ENCODE peak calls at places on chromosomes 4 and X, in seven cellular contexts. M is H9, D is IMR-90, P is H1, L is trophoblast cell, J is mesenchymal stem cell, I is mesendoderm. K is an unnamed sample.

GRCh38 chr4:122914938-122915337 is 7.5 kb downstream of the NUDT6 start:
- DNase-seq in M (no peak), D (peak), P (no peak), L (no peak), J (peak), I (no peak), K (no peak)

GRCh38 chr4:40261246-40262078 is 64.6 kb downstream of the RHOH start:
- DNase-seq in M (no peak), D (no peak), P (no peak), L (no peak), J (no peak), I (peak), K (no peak)

GRCh38 chr4:107619065-107619464 is 101.0 kb downstream of the PAPSS1 start:
- DNase-seq in M (no peak), D (peak), P (no peak), L (peak), J (peak), I (peak), K (no peak)

GRCh38 chr4:151014521-151015457 is at the start of gene LRBA:
- DNase-seq in M (peak), D (peak), P (peak), L (peak), J (peak), I (peak), K (peak)

GRCh38 chr4:156188596-156188995 is 234.9 kb upstream of the CTSO start:
- DNase-seq in M (no peak), D (no peak), P (no peak), L (no peak), J (no peak), I (no peak), K (no peak)

GRCh38 chr4:52959545-52959944 is 97.4 kb downstream of the RASL11B start:
- DNase-seq in M (no peak), D (peak), P (no peak), L (no peak), J (no peak), I (no peak), K (no peak)

GRCh38 chrX:2498781-2499302 is 1.9 kb downstream of the DHRSX start:
- DNase-seq in M (no peak), D (peak), P (no peak), L (no peak), J (peak), I (peak), K (no peak)

GRCh38 chr4:102569200-102569599 is 68.0 kb downstream of the NFKB1 start:
- DNase-seq in M (no peak), D (peak), P (no peak), L (no peak), J (peak), I (no peak), K (no peak)

GRCh38 chrX:129577473-129577872 is 37.4 kb downstream of the OCRL start:
- DNase-seq in M (no peak), D (peak), P (no peak), L (peak), J (peak), I (peak), K (no peak)

GRCh38 chr4:86927843-86928395 is 6.9 kb upstream of the AFF1 start:
- DNase-seq in M (peak), D (peak), P (no peak), L (peak), J (peak), I (no peak), K (no peak)

GRCh38 chrX:101958139-101958538 is 26.3 kb upstream of the ZMAT1 start:
- DNase-seq in M (no peak), D (peak), P (no peak), L (no peak), J (peak), I (no peak), K (no peak)

GRCh38 chrX:148080593-148080992 is 99.5 kb downstream of the FMR1NB start:
- DNase-seq in M (no peak), D (no peak), P (no peak), L (no peak), J (no peak), I (no peak), K (no peak)

GRCh38 chr4:22491939-22492338 is 23.9 kb downstream of the ADGRA3 start:
- DNase-seq in M (no peak), D (no peak), P (no peak), L (no peak), J (no peak), I (peak), K (no peak)

GRCh38 chr4:81472249-81473085 is 760 bp upstream of the RASGEF1B start:
- DNase-seq in M (peak), D (no peak), P (no peak), L (peak), J (peak), I (peak), K (peak)

GRCh38 chrX:119455264-119455663 is 13.0 kb upstream of the SLC25A5 start:
- DNase-seq in M (no peak), D (peak), P (no peak), L (no peak), J (peak), I (no peak), K (no peak)

GRCh38 chrX:81336455-81337144 is 134.7 kb downstream of the SH3BGRL start:
- DNase-seq in M (no peak), D (peak), P (no peak), L (no peak), J (peak), I (peak), K (no peak)

GRCh38 chr4:56958111-56958517 is 19.3 kb downstream of the NOA1 start:
- DNase-seq in M (no peak), D (peak), P (no peak), L (peak), J (peak), I (no peak), K (no peak)

GRCh38 chr4:183505556-183506388 is 914 bp downstream of the ING2 start:
- DNase-seq in M (peak), D (peak), P (peak), L (peak), J (peak), I (peak), K (peak)

GRCh38 chrX:3346436-3347329 is at the start of gene MXRA5:
- DNase-seq in M (peak), D (peak), P (peak), L (peak), J (peak), I (peak), K (peak)

GRCh38 chr4:183765121-183765990 is 106.3 kb downstream of the TRAPPC11 start:
- DNase-seq in M (no peak), D (no peak), P (no peak), L (no peak), J (no peak), I (no peak), K (no peak)

GRCh38 chrX:139720136-139720535 is 12.2 kb upstream of the MCF2 start:
- DNase-seq in M (peak), D (peak), P (peak), L (no peak), J (peak), I (peak), K (peak)

GRCh38 chr4:25107827-25108516 is 52.3 kb downstream of the SEPSECS start:
- DNase-seq in M (peak), D (no peak), P (no peak), L (no peak), J (no peak), I (no peak), K (no peak)

GRCh38 chr4:82744284-82744963 is 54.2 kb downstream of the SCD5 start:
- DNase-seq in M (no peak), D (no peak), P (no peak), L (peak), J (no peak), I (peak), K (no peak)

GRCh38 chr4:537436-538264 is 38.4 kb downstream of the TMEM271 start:
- DNase-seq in M (no peak), D (no peak), P (no peak), L (no peak), J (no peak), I (no peak), K (no peak)

GRCh38 chrX:137427061-137427778 is 138.7 kb upstream of the ZIC3 start:
- DNase-seq in M (peak), D (no peak), P (peak), L (no peak), J (no peak), I (peak), K (no peak)

GRCh38 chr4:117093581-117093980 is 8.2 kb upstream of the TRAM1L1 start:
- DNase-seq in M (no peak), D (peak), P (no peak), L (no peak), J (peak), I (no peak), K (no peak)

GRCh38 chr4:78616046-78616498 is 64.5 kb downstream of the ANXA3 start:
- DNase-seq in M (no peak), D (peak), P (no peak), L (peak), J (peak), I (no peak), K (no peak)

GRCh38 chr4:82784615-82785247 is 13.9 kb downstream of the SCD5 start:
- DNase-seq in M (peak), D (peak), P (no peak), L (no peak), J (peak), I (no peak), K (no peak)

GRCh38 chr4:122873752-122874151 is 47.1 kb downstream of the FGF2 start:
- DNase-seq in M (no peak), D (peak), P (no peak), L (no peak), J (peak), I (no peak), K (no peak)

GRCh38 chr4:101328063-101328602 is 19.2 kb downstream of the PPP3CA start:
- DNase-seq in M (no peak), D (no peak), P (no peak), L (no peak), J (no peak), I (peak), K (no peak)

DNA sequence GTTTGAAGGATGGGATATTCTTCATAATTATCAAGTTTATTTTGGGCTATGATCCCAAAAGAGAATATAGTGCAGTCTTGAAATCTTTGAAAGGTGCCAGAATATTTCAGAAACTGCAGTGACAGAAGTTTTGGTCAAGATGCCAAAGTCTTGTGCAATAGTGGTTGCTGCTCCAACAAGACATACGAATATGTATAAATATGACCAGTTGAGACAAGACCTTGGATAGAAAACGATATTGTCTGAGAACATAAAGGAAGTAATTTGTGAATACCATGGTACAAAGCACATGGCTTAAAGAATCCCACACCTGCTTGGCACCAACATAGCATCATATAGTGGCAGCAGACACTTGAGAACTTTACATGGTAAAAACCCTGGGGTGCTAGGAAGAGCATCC is 48.6 kb upstream of the AMELX start:
- DNase-seq in M (no peak), D (peak), P (no peak), L (no peak), J (no peak), I (no peak), K (no peak)
- H2BK120ac ChIP-seq in M (no peak), D (no peak), P (no peak), L (no peak), J (no peak), I (no peak), K (no peak)

GRCh38 chr4:75973770-75974169 is 17.0 kb downstream of the SDAD1 start:
- DNase-seq in M (no peak), D (no peak), P (no peak), L (no peak), J (no peak), I (no peak), K (no peak)

GRCh38 chr4:75980576-75980975 is 10.2 kb downstream of the SDAD1 start:
- DNase-seq in M (no peak), D (no peak), P (no peak), L (no peak), J (no peak), I (no peak), K (no peak)

DNA sequence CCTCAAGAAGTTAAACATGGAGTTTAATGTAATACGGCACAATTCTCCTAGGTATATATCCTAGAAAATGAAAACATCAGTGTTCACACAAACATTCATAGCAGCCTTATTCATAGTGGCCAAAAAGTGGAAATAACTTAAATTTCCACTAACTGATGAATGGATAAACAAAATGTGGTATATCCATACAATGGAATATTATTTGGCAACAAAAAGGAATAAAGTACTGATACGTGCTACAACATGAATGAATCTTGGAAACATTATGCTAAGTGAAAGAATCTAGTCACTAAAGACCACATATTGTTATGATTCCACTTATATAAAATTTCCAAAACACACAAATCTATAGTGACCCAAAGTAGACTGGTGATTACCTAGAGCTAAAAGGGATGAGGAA is 14.6 kb downstream of the SDAD1 start:
- DNase-seq in M (no peak), D (no peak), P (no peak), L (no peak), J (no peak), I (no peak), K (no peak)
- H2BK120ac ChIP-seq in M (no peak), D (no peak), P (no peak), L (no peak), J (no peak), I (no peak), K (no peak)

DNA sequence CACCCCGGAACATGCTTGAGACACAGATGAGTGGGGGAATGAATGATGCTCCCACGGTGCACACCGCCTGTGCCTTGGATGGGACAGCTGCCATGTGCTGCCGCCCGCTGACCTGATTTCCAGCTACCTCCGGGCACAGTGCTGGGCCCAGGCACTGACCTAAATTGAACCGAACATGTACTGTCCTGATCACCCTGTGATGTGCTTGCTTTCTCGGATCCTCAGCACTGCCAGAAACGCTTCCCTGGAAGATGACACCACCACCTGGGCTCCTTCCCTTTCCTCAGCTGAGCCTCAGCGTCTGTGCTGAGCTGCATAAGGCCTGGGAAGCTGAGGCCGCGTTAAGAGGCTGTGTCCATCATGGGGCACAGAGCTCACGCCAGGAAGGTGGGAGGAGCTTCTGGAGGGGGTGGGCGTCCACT is 39.3 kb upstream of the MXD4 start:
- DNase-seq in M (no peak), D (no peak), P (no peak), L (no peak), J (no peak), I (no peak), K (no peak)
- H2BK120ac ChIP-seq in M (no peak), D (no peak), P (peak), L (no peak), J (no peak), I (no peak), K (no peak)

GRCh38 chrX:63400340-63400739 is 49.2 kb upstream of the SPIN4 start:
- DNase-seq in M (no peak), D (no peak), P (no peak), L (no peak), J (no peak), I (no peak), K (no peak)

DNA sequence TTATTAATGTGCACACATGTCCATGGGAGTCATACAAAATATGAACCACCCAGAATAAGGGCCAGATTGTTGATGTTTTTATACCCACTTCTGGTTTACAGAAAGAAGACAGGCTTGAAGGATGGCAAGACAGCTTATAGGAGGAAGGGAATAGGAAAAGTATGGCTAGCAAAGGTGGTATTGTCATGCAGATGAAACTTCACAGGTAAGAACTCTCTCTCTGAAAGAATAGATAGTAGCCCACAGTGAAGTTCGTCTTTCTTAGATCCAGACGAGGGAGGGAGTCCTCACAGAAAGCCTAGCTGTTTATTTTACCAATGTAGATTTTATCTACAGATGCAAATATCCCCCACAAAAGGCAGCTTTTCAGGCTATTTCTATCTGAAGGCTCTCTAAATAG is 43.7 kb upstream of the SPIN4 start:
- DNase-seq in M (no peak), D (no peak), P (no peak), L (no peak), J (no peak), I (peak), K (no peak)
- H2BK120ac ChIP-seq in M (no peak), D (no peak), P (no peak), L (no peak), J (no peak), I (no peak), K (no peak)

DNA sequence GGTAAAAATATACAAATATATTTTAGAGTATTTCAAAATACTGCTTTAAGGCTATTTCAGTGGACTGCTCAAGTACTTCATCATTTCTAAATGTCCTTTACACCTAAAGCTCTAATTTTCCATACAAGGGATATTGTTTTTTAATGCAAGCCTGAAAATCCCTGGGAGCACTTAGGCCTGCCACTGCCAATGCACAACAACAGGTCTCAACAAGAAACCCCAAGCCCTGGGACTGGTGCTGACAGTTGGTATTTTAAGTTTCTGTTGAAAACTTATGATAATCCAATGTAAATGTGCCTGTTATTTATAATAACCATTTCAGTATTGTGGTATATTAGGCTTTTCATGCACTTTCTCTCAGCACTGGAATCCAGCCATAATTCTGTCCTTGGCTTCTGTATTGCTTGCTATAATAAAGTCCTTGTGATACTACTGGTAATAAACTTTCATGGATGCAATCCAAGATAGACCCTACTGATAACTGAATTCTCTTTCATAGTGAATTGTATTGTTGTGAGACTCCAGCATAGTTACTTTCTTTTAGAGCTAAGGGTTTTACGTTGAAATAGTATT is 218.9 kb downstream of the PCDH7 start:
- DNase-seq in M (no peak), D (no peak), P (no peak), L (no peak), J (no peak), I (no peak), K (no peak)
- H2BK120ac ChIP-seq in M (no peak), D (no peak), P (no peak), L (no peak), J (no peak), I (no peak), K (no peak)

GRCh38 chrX:63754141-63754859 is 30.7 kb downstream of the ARHGEF9 start:
- DNase-seq in M (peak), D (peak), P (no peak), L (no peak), J (peak), I (no peak), K (no peak)
- H2BK120ac ChIP-seq in M (no peak), D (peak), P (no peak), L (peak), J (no peak), I (no peak), K (no peak)

DNA sequence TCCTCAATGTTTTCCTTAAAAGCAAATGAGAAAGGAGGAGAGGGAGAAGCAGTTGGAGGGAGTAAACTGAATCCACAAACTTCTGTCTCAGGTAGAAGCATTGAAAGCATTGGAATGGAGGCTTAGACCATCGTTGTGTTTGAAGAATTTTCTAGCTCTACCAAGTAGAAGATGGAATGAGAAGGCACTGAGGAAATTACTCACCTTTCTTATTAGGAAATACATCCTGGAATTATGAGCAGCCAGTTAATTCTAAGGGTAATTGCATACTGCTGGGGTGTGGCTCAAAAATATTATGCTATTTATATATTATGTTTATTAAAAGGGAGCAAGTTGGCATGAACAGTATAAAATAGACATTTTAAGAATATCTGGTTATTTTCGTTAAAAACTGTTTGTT is 12.9 kb downstream of the PGM2 start:
- DNase-seq in M (no peak), D (no peak), P (no peak), L (no peak), J (no peak), I (no peak), K (no peak)
- H2BK120ac ChIP-seq in M (no peak), D (no peak), P (no peak), L (no peak), J (no peak), I (no peak), K (no peak)

GRCh38 chr4:185955817-185956542 is 113.0 kb upstream of the TLR3 start:
- DNase-seq in M (no peak), D (no peak), P (no peak), L (no peak), J (no peak), I (no peak), K (peak)
- H2BK120ac ChIP-seq in M (no peak), D (no peak), P (no peak), L (no peak), J (no peak), I (no peak), K (no peak)

GRCh38 chr4:113971706-113972360 is 7.6 kb downstream of the ARSJ start:
- DNase-seq in M (no peak), D (peak), P (no peak), L (no peak), J (peak), I (no peak), K (no peak)
- H2BK120ac ChIP-seq in M (no peak), D (peak), P (no peak), L (no peak), J (no peak), I (no peak), K (no peak)